ENCODE peak calls at places on chromosomes 4 and X, in four cellular contexts. E is GM23248, V is Right ventricle myocardium superior, C is M059J. R is an unnamed sample.

GRCh38 chrX:49879656-49880277 is 483 bp downstream of the USP27X start:
- DNase-seq in V (no peak), C (peak), E (peak), R (peak)

GRCh38 chrX:140762061-140762460 is 52.5 kb downstream of the LINC00632 start:
- DNase-seq in V (no peak), C (peak), E (peak), R (peak)

GRCh38 chrX:68822641-68823410 is 6.0 kb upstream of the EFNB1 start:
- DNase-seq in C (peak), V (peak), E (peak), R (peak)

GRCh38 chrX:50889582-50889981 is 21.0 kb upstream of the BMP15 start:
- DNase-seq in E (no peak), V (no peak), C (no peak), R (no peak)

GRCh38 chr4:117786566-117786965 is 247.7 kb upstream of the NDST3 start:
- DNase-seq in C (no peak), E (no peak), V (no peak), R (no peak)

GRCh38 chr4:108142870-108143269 is 25.9 kb downstream of the LEF1 start:
- DNase-seq in C (no peak), V (no peak), E (no peak), R (no peak)

GRCh38 chr4:147777456-147778091 is 45.7 kb downstream of the ARHGAP10 start:
- DNase-seq in V (no peak), E (peak), C (peak), R (peak)

GRCh38 chrX:54093159-54093558 is 48.9 kb upstream of the PHF8 start:
- DNase-seq in E (no peak), V (no peak), C (no peak), R (no peak)

GRCh38 chrX:50770702-50771101 is 43.3 kb downstream of the SHROOM4 start:
- DNase-seq in C (peak), V (no peak), E (no peak), R (no peak)

GRCh38 chr4:10371869-10372471 is 85.3 kb downstream of the ZNF518B start:
- DNase-seq in C (peak), E (peak), V (no peak), R (peak)

GRCh38 chr4:87498446-87498900 is 30.7 kb downstream of the SPARCL1 start:
- DNase-seq in V (no peak), C (peak), E (peak), R (peak)

GRCh38 chr4:10458190-10458589 is 964 bp upstream of the ZNF518B start:
- DNase-seq in C (no peak), E (no peak), V (no peak), R (no peak)

GRCh38 chrX:110003167-110004156 is 548 bp downstream of the TMEM164 start:
- DNase-seq in E (peak), V (peak), C (peak), R (no peak)

GRCh38 chr4:146275370-146275769 is 61.0 kb downstream of the REELD1 start:
- DNase-seq in C (no peak), E (no peak), V (no peak), R (no peak)

GRCh38 chr4:3255611-3256186 is 6.7 kb downstream of the MSANTD1 start:
- DNase-seq in V (peak), C (no peak), E (no peak), R (no peak)

GRCh38 chr4:185729300-185729912 is 82.6 kb downstream of the SORBS2 start:
- DNase-seq in V (no peak), E (no peak), C (no peak), R (no peak)

GRCh38 chr4:78517050-78517652 is 34.4 kb upstream of the ANXA3 start:
- DNase-seq in E (peak), V (no peak), C (peak), R (peak)

GRCh38 chr4:44121210-44121609 is 327.4 kb downstream of the KCTD8 start:
- DNase-seq in E (no peak), V (no peak), C (no peak), R (no peak)

GRCh38 chrX:10175317-10175871 is 18.6 kb downstream of the CLCN4 start:
- DNase-seq in E (peak), C (peak), V (no peak), R (peak)

GRCh38 chr4:6143603-6144181 is 56.7 kb downstream of the JAKMIP1 start:
- DNase-seq in E (no peak), C (no peak), V (peak), R (no peak)

GRCh38 chrX:8988456-8988855 is 45.5 kb downstream of the FAM9B start:
- DNase-seq in V (peak), C (peak), E (peak), R (peak)

GRCh38 chrX:27254663-27255062 is 208.5 kb downstream of the PPP4R3C start:
- DNase-seq in E (no peak), V (no peak), C (no peak), R (no peak)

GRCh38 chrX:30597258-30598012 is 19.9 kb upstream of the TASL start:
- DNase-seq in V (no peak), C (no peak), E (no peak), R (no peak)

GRCh38 chr4:10605746-10606482 is 78.7 kb downstream of the CLNK start:
- DNase-seq in C (peak), E (peak), V (no peak), R (no peak)

GRCh38 chr4:8906991-8907595 is 35.5 kb upstream of the HMX1 start:
- DNase-seq in E (no peak), C (no peak), V (no peak), R (no peak)

GRCh38 chrX:22060451-22060940 is 28.4 kb downstream of the PHEX start:
- DNase-seq in E (peak), V (no peak), C (no peak), R (no peak)

GRCh38 chr4:127261476-127261875 is 371.3 kb upstream of the INTU start:
- DNase-seq in C (no peak), E (no peak), V (no peak), R (no peak)

GRCh38 chrX:39944416-39944815 is 153.3 kb downstream of the BCOR start:
- DNase-seq in C (peak), E (no peak), V (no peak), R (peak)

GRCh38 chr4:38654273-38654672 is 9.7 kb upstream of the KLF3 start:
- DNase-seq in V (no peak), E (no peak), C (no peak), R (no peak)

R was measured in RPMI7951.